ENCODE peak calls at places on chromosomes 12 and 14, in ten cellular contexts. K is AG08395; Z is GM23338; I is progenitor cell of endocrine pancreas; Y is heart right ventricle; G is endothelial cell; B is T-helper 2 cell treated with Interferon-gamma antibody and Interleukin-4, amounts not matched to agents 5 μg/mL and 100 μg/mL, for 36 hours; F is stimulated activated naive B cell treated with anti-CD40 and anti-IgM and Interleukin-4, amounts not matched to agents 10 μg/mL and 1 μg/mL and 100 μg/mL, for 72 hours; M is stimulated activated CD4-positive, alpha-beta T cell treated with anti-CD3 and anti-CD28 coated beads, Interleukin-4, amount 100 ng/mL, for 4 hours; W is NCI-H526 treated with DMSO at 0.1 percent for 48 hours. E is an unnamed sample.

GRCh38 chr12:39503445-39503844 is 60.5 kb upstream of the KIF21A start:
- DNase-seq in F (no peak), K (peak), W (no peak), B (no peak), Z (peak), I (no peak), G (no peak), Y (no peak), M (no peak), E (no peak)

GRCh38 chr14:32703246-32703645 is 235.4 kb upstream of the NPAS3 start:
- DNase-seq in K (peak), F (no peak), I (no peak), Y (peak), G (no peak), W (no peak), Z (no peak), B (no peak), M (no peak), E (no peak)

GRCh38 chr12:77060883-77061240 is 4.5 kb downstream of the E2F7 start:
- DNase-seq in B (no peak), F (no peak), Z (no peak), Y (no peak), W (no peak), G (no peak), M (no peak), I (no peak), K (no peak), E (no peak)

GRCh38 chr12:46569826-46570390 is 197.3 kb upstream of the SLC38A2 start:
- DNase-seq in Y (no peak), M (no peak), W (no peak), Z (no peak), F (no peak), B (no peak), K (no peak), G (no peak), I (no peak), E (no peak)

GRCh38 chr12:89999699-90000505 is 291.3 kb upstream of the ATP2B1 start:
- DNase-seq in W (no peak), B (no peak), F (no peak), Y (no peak), M (no peak), I (no peak), Z (no peak), G (no peak), K (peak), E (no peak)

GRCh38 chr12:6631549-6631961 is 4.2 kb downstream of the LPAR5 start:
- DNase-seq in B (no peak), F (no peak), M (no peak), G (no peak), W (no peak), I (no peak), K (no peak), Y (no peak), Z (no peak), E (no peak)

GRCh38 chr12:26195641-26196423 is 459 bp downstream of the SSPN start:
- DNase-seq in B (no peak), M (no peak), I (peak), K (peak), G (peak), Z (peak), Y (peak), W (peak), F (peak), E (no peak)

GRCh38 chr12:125902991-125903390 is 837.8 kb downstream of the AACS start:
- DNase-seq in Y (no peak), W (no peak), I (no peak), F (no peak), K (no peak), B (no peak), Z (no peak), M (no peak), G (no peak), E (no peak)

GRCh38 chr12:47394070-47394469 is 311.8 kb downstream of the RPAP3 start:
- DNase-seq in K (no peak), M (peak), F (no peak), G (no peak), Y (no peak), B (peak), I (no peak), Z (peak), W (no peak), E (peak)

GRCh38 chr12:53940448-53941014 is 1.9 kb downstream of the HOXC13 start:
- DNase-seq in I (no peak), W (no peak), F (no peak), B (no peak), K (no peak), M (no peak), Y (no peak), Z (peak), G (no peak), E (no peak)

GRCh38 chr14:90058876-90059458 is 2.8 kb upstream of the KCNK13 start:
- DNase-seq in K (no peak), Y (no peak), Z (no peak), B (no peak), G (no peak), W (peak), F (no peak), I (no peak), M (no peak), E (no peak)

GRCh38 chr12:104691661-104692334 is 235.1 kb downstream of the CHST11 start:
- DNase-seq in M (no peak), Y (no peak), K (no peak), Z (no peak), G (no peak), W (no peak), F (peak), I (no peak), B (no peak), E (no peak)

GRCh38 chr12:67434653-67435375 is 165.7 kb downstream of the CAND1 start:
- DNase-seq in Y (no peak), I (no peak), M (no peak), K (peak), Z (no peak), W (no peak), G (no peak), F (no peak), B (no peak), E (no peak)

GRCh38 chr12:101051901-101052550 is 158.0 kb downstream of the SLC5A8 start:
- DNase-seq in I (no peak), Y (no peak), W (no peak), Z (no peak), K (peak), F (no peak), G (no peak), B (no peak), M (no peak), E (no peak)

GRCh38 chr12:71955946-71956345 is 17.3 kb downstream of the TPH2 start:
- DNase-seq in B (no peak), Y (no peak), M (no peak), K (peak), F (no peak), W (no peak), G (no peak), I (no peak), Z (no peak), E (no peak)

GRCh38 chr14:21334202-21334906 is 49.5 kb downstream of the SUPT16H start:
- DNase-seq in K (no peak), Y (no peak), W (no peak), G (no peak), I (no peak), B (no peak), Z (no peak), M (no peak), F (no peak), E (no peak)

GRCh38 chr12:53338916-53339315 is 2.8 kb upstream of the SP7 start:
- DNase-seq in Y (no peak), F (no peak), B (no peak), W (no peak), M (no peak), Z (no peak), G (no peak), K (no peak), I (no peak), E (no peak)